ENCODE peak calls at places on chromosome 11, in five cellular contexts. J is cardiac muscle cell; H is Peyer's patch; O is activated CD4-positive, alpha-beta memory T cell treated with anti-CD3 and anti-CD28 coated beads, Interleukin-2, amount 10 ng/mL, durations not matched to agents 7 days and 5 days; I is nucleus accumbens. V is an unnamed sample.

GRCh38 chr11:77081976-77082836 is 15.4 kb downstream of the CAPN5 start:
- DNase-seq in J (no peak), H (peak), O (no peak), I (no peak), V (no peak)

GRCh38 chr11:123426766-123427165 is 3.3 kb upstream of the GRAMD1B start:
- DNase-seq in J (no peak), H (no peak), O (no peak), I (no peak), V (no peak)

GRCh38 chr11:11148104-11148509 is 204.9 kb downstream of the CSNK2A3 start:
- DNase-seq in J (peak), H (peak), O (no peak), I (peak), V (no peak)

GRCh38 chr11:126115820-126116319 is 53.2 kb upstream of the CDON start:
- DNase-seq in J (peak), H (peak), O (no peak), I (no peak), V (no peak)

GRCh38 chr11:72039108-72039850 is 40.6 kb downstream of the IL18BP start:
- DNase-seq in J (peak), H (peak), O (no peak), I (no peak), V (no peak)

GRCh38 chr11:75031771-75032549 is 43.2 kb downstream of the NEU3 start:
- DNase-seq in J (peak), H (peak), O (peak), I (peak), V (peak)

GRCh38 chr11:111231836-111232235 is 13.7 kb upstream of the POU2AF2 start:
- DNase-seq in J (no peak), H (no peak), O (no peak), I (no peak), V (no peak)

GRCh38 chr11:65718964-65719492 is 1.6 kb downstream of the RNASEH2C start:
- DNase-seq in J (peak), H (no peak), O (no peak), I (no peak), V (no peak)

GRCh38 chr11:6629573-6629891 is 10.3 kb upstream of the TPP1 start:
- DNase-seq in J (no peak), H (no peak), O (no peak), I (no peak), V (no peak)

GRCh38 chr11:65111537-65112225 is at the start of gene TM7SF2:
- DNase-seq in J (peak), H (peak), O (peak), I (peak), V (peak)

GRCh38 chr11:82960000-82960778 is 58.7 kb downstream of the DDIAS start:
- DNase-seq in J (no peak), H (peak), O (peak), I (no peak), V (no peak)

GRCh38 chr11:47189100-47189834 is 3.0 kb upstream of the PACSIN3 start:
- DNase-seq in J (peak), H (peak), O (no peak), I (no peak), V (no peak)

GRCh38 chr11:124194696-124195418 is 11.7 kb downstream of the OR10D3 start:
- DNase-seq in J (peak), H (peak), O (peak), I (no peak), V (peak)

GRCh38 chr11:122486793-122487495 is 168.6 kb upstream of the UBASH3B start:
- DNase-seq in J (peak), H (no peak), O (no peak), I (no peak), V (no peak)

GRCh38 chr11:86636275-86636674 is 36.1 kb downstream of the ME3 start:
- DNase-seq in J (no peak), H (no peak), O (no peak), I (no peak), V (no peak)

GRCh38 chr11:86069408-86070086 is 663 bp upstream of the PICALM start:
- DNase-seq in J (peak), H (no peak), O (no peak), I (peak), V (no peak)

V was measured in NK-92 treated with Interleukin-12 subunit alpha and Interleukin-12 subunit beta, amount 100 ng/mL, for 24 hours.